ENCODE peak calls at places on chromosome 4, in six cellular contexts. One of them, this sample, is unnamed.

GRCh38 chr4:5971077-5971447 is 47.2 kb downstream of the C4orf50 start:
- DNase-seq in T follicular helper cell: no peak
- DNase-seq in GM18507: no peak
- DNase-seq in uterus: no peak
- DNase-seq in effector memory CD8-positive, alpha-beta T cell: no peak
- DNase-seq in ascending aorta: no peak
- DNase-seq in this sample: no peak

GRCh38 chr4:139887378-139887801 is 221.8 kb downstream of the MGST2 start:
- DNase-seq in T follicular helper cell: no peak
- DNase-seq in GM18507: no peak
- DNase-seq in uterus: no peak
- DNase-seq in effector memory CD8-positive, alpha-beta T cell: no peak
- DNase-seq in ascending aorta: no peak
- DNase-seq in this sample: no peak

GRCh38 chr4:166174717-166175510 is 301.9 kb downstream of the TLL1 start:
- DNase-seq in T follicular helper cell: no peak
- DNase-seq in GM18507: no peak
- DNase-seq in uterus: no peak
- DNase-seq in effector memory CD8-positive, alpha-beta T cell: no peak
- DNase-seq in ascending aorta: no peak
- DNase-seq in this sample: no peak

GRCh38 chr4:23374280-23374679 is 515.6 kb downstream of the PPARGC1A start:
- DNase-seq in T follicular helper cell: no peak
- DNase-seq in GM18507: no peak
- DNase-seq in uterus: no peak
- DNase-seq in effector memory CD8-positive, alpha-beta T cell: no peak
- DNase-seq in ascending aorta: no peak
- DNase-seq in this sample: no peak

GRCh38 chr4:102562995-102563394 is 61.8 kb downstream of the NFKB1 start:
- DNase-seq in T follicular helper cell: no peak
- DNase-seq in GM18507: no peak
- DNase-seq in uterus: no peak
- DNase-seq in effector memory CD8-positive, alpha-beta T cell: no peak
- DNase-seq in ascending aorta: no peak
- DNase-seq in this sample: no peak

GRCh38 chr4:103008875-103009729 is 10.4 kb downstream of the SLC9B1 start:
- DNase-seq in T follicular helper cell: no peak
- DNase-seq in GM18507: peak; percentile 37
- DNase-seq in uterus: no peak
- DNase-seq in effector memory CD8-positive, alpha-beta T cell: peak; percentile 24
- DNase-seq in ascending aorta: no peak
- DNase-seq in this sample: no peak

GRCh38 chr4:7252510-7253340 is 60.4 kb downstream of the SORCS2 start:
- DNase-seq in T follicular helper cell: no peak
- DNase-seq in GM18507: no peak
- DNase-seq in uterus: no peak
- DNase-seq in effector memory CD8-positive, alpha-beta T cell: no peak
- DNase-seq in ascending aorta: no peak
- DNase-seq in this sample: no peak

GRCh38 chr4:99886146-99886545 is 8.1 kb downstream of the LAMTOR3 start:
- DNase-seq in T follicular helper cell: no peak
- DNase-seq in GM18507: no peak
- DNase-seq in uterus: no peak
- DNase-seq in effector memory CD8-positive, alpha-beta T cell: no peak
- DNase-seq in ascending aorta: no peak
- DNase-seq in this sample: no peak

GRCh38 chr4:82293304-82293703 is 80.5 kb downstream of the HNRNPD start:
- DNase-seq in T follicular helper cell: no peak
- DNase-seq in GM18507: no peak
- DNase-seq in uterus: no peak
- DNase-seq in effector memory CD8-positive, alpha-beta T cell: no peak
- DNase-seq in ascending aorta: no peak
- DNase-seq in this sample: no peak

GRCh38 chr4:14100349-14100748 is 472.8 kb upstream of the BOD1L1 start:
- DNase-seq in T follicular helper cell: no peak
- DNase-seq in GM18507: no peak
- DNase-seq in uterus: no peak
- DNase-seq in effector memory CD8-positive, alpha-beta T cell: no peak
- DNase-seq in ascending aorta: no peak
- DNase-seq in this sample: no peak

GRCh38 chr4:154314248-154314647 is 177.4 kb downstream of the DCHS2 start:
- DNase-seq in T follicular helper cell: no peak
- DNase-seq in GM18507: no peak
- DNase-seq in uterus: no peak
- DNase-seq in effector memory CD8-positive, alpha-beta T cell: no peak
- DNase-seq in ascending aorta: no peak
- DNase-seq in this sample: no peak

GRCh38 chr4:26307027-26307426 is 13.8 kb upstream of the RBPJ start:
- DNase-seq in T follicular helper cell: no peak
- DNase-seq in GM18507: no peak
- DNase-seq in uterus: no peak
- DNase-seq in effector memory CD8-positive, alpha-beta T cell: no peak
- DNase-seq in ascending aorta: no peak
- DNase-seq in this sample: no peak

GRCh38 chr4:168453146-168453545 is 27.1 kb downstream of the DDX60L start:
- DNase-seq in T follicular helper cell: no peak
- DNase-seq in GM18507: no peak
- DNase-seq in uterus: no peak
- DNase-seq in effector memory CD8-positive, alpha-beta T cell: no peak
- DNase-seq in ascending aorta: no peak
- DNase-seq in this sample: no peak

GRCh38 chr4:118962540-118962939 is 73.9 kb downstream of the SYNPO2 start:
- DNase-seq in T follicular helper cell: no peak
- DNase-seq in GM18507: no peak
- DNase-seq in uterus: no peak
- DNase-seq in effector memory CD8-positive, alpha-beta T cell: no peak
- DNase-seq in ascending aorta: no peak
- DNase-seq in this sample: no peak

GRCh38 chr4:121712783-121713182 is 16.0 kb upstream of the ANXA5 start:
- DNase-seq in T follicular helper cell: no peak
- DNase-seq in GM18507: no peak
- DNase-seq in uterus: no peak
- DNase-seq in effector memory CD8-positive, alpha-beta T cell: no peak
- DNase-seq in ascending aorta: no peak
- DNase-seq in this sample: no peak

GRCh38 chr4:72318771-72319170 is 250.2 kb downstream of the ADAMTS3 start:
- DNase-seq in T follicular helper cell: no peak
- DNase-seq in GM18507: no peak
- DNase-seq in uterus: no peak
- DNase-seq in effector memory CD8-positive, alpha-beta T cell: no peak
- DNase-seq in ascending aorta: no peak
- DNase-seq in this sample: no peak

GRCh38 chr4:90979551-90979950 is 852.4 kb downstream of the CCSER1 start:
- DNase-seq in T follicular helper cell: no peak
- DNase-seq in GM18507: no peak
- DNase-seq in uterus: no peak
- DNase-seq in effector memory CD8-positive, alpha-beta T cell: no peak
- DNase-seq in ascending aorta: no peak
- DNase-seq in this sample: no peak

GRCh38 chr4:2076908-2077534 is 17.9 kb downstream of the NAT8L start:
- DNase-seq in T follicular helper cell: no peak
- DNase-seq in GM18507: no peak
- DNase-seq in uterus: no peak
- DNase-seq in effector memory CD8-positive, alpha-beta T cell: no peak
- DNase-seq in ascending aorta: no peak
- DNase-seq in this sample: peak; percentile 58

GRCh38 chr4:83171640-83172039 is 57.1 kb upstream of the PLAC8 start:
- DNase-seq in T follicular helper cell: no peak
- DNase-seq in GM18507: no peak
- DNase-seq in uterus: no peak
- DNase-seq in effector memory CD8-positive, alpha-beta T cell: no peak
- DNase-seq in ascending aorta: no peak
- DNase-seq in this sample: no peak

GRCh38 chr4:141721174-141721573 is 84.8 kb downstream of the IL15 start:
- DNase-seq in T follicular helper cell: no peak
- DNase-seq in GM18507: no peak
- DNase-seq in uterus: no peak
- DNase-seq in effector memory CD8-positive, alpha-beta T cell: no peak
- DNase-seq in ascending aorta: no peak
- DNase-seq in this sample: no peak

GRCh38 chr4:12118651-12119213 is 690.0 kb upstream of the HS3ST1 start:
- DNase-seq in T follicular helper cell: no peak
- DNase-seq in GM18507: no peak
- DNase-seq in uterus: no peak
- DNase-seq in effector memory CD8-positive, alpha-beta T cell: no peak
- DNase-seq in ascending aorta: no peak
- DNase-seq in this sample: no peak

GRCh38 chr4:100075486-100076270 is 114.6 kb downstream of the DDIT4L start:
- DNase-seq in T follicular helper cell: no peak
- DNase-seq in GM18507: no peak
- DNase-seq in uterus: no peak
- DNase-seq in effector memory CD8-positive, alpha-beta T cell: no peak
- DNase-seq in ascending aorta: no peak
- DNase-seq in this sample: no peak

GRCh38 chr4:74751247-74751646 is 43.1 kb downstream of the BTC start:
- DNase-seq in T follicular helper cell: no peak
- DNase-seq in GM18507: no peak
- DNase-seq in uterus: no peak
- DNase-seq in effector memory CD8-positive, alpha-beta T cell: no peak
- DNase-seq in ascending aorta: no peak
- DNase-seq in this sample: no peak

GRCh38 chr4:60129740-60130139 is 1070.4 kb upstream of the ADGRL3 start:
- DNase-seq in T follicular helper cell: no peak
- DNase-seq in GM18507: no peak
- DNase-seq in uterus: no peak
- DNase-seq in effector memory CD8-positive, alpha-beta T cell: no peak
- DNase-seq in ascending aorta: no peak
- DNase-seq in this sample: no peak

GRCh38 chr4:74032064-74032463 is 6.4 kb downstream of the CXCL3 start:
- DNase-seq in T follicular helper cell: no peak
- DNase-seq in GM18507: no peak
- DNase-seq in uterus: no peak
- DNase-seq in effector memory CD8-positive, alpha-beta T cell: no peak
- DNase-seq in ascending aorta: no peak
- DNase-seq in this sample: no peak

GRCh38 chr4:142396279-142396678 is 449.8 kb downstream of the INPP4B start:
- DNase-seq in T follicular helper cell: no peak
- DNase-seq in GM18507: no peak
- DNase-seq in uterus: no peak
- DNase-seq in effector memory CD8-positive, alpha-beta T cell: no peak
- DNase-seq in ascending aorta: no peak
- DNase-seq in this sample: no peak

GRCh38 chr4:176927664-176928063 is 134.9 kb upstream of the VEGFC start:
- DNase-seq in T follicular helper cell: no peak
- DNase-seq in GM18507: no peak
- DNase-seq in uterus: no peak
- DNase-seq in effector memory CD8-positive, alpha-beta T cell: no peak
- DNase-seq in ascending aorta: no peak
- DNase-seq in this sample: no peak

GRCh38 chr4:11565899-11566298 is 137.2 kb upstream of the HS3ST1 start:
- DNase-seq in T follicular helper cell: no peak
- DNase-seq in GM18507: no peak
- DNase-seq in uterus: no peak
- DNase-seq in effector memory CD8-positive, alpha-beta T cell: no peak
- DNase-seq in ascending aorta: no peak
- DNase-seq in this sample: no peak

GRCh38 chr4:36411338-36411737 is 129.9 kb downstream of the DTHD1 start:
- DNase-seq in T follicular helper cell: no peak
- DNase-seq in GM18507: no peak
- DNase-seq in uterus: no peak
- DNase-seq in effector memory CD8-positive, alpha-beta T cell: no peak
- DNase-seq in ascending aorta: no peak
- DNase-seq in this sample: no peak

GRCh38 chr4:174069848-174070330 is 213.6 kb downstream of the FBXO8 start:
- DNase-seq in T follicular helper cell: no peak
- DNase-seq in GM18507: no peak
- DNase-seq in uterus: no peak
- DNase-seq in effector memory CD8-positive, alpha-beta T cell: no peak
- DNase-seq in ascending aorta: no peak
- DNase-seq in this sample: no peak

GRCh38 chr4:163679189-163679588 is 184.7 kb downstream of the TMA16 start:
- DNase-seq in T follicular helper cell: no peak
- DNase-seq in GM18507: no peak
- DNase-seq in uterus: no peak
- DNase-seq in effector memory CD8-positive, alpha-beta T cell: no peak
- DNase-seq in ascending aorta: no peak
- DNase-seq in this sample: no peak

GRCh38 chr4:100517864-100518341 is at the start of gene EMCN:
- DNase-seq in T follicular helper cell: no peak
- DNase-seq in GM18507: no peak
- DNase-seq in uterus: no peak
- DNase-seq in effector memory CD8-positive, alpha-beta T cell: no peak
- DNase-seq in ascending aorta: no peak
- DNase-seq in this sample: no peak

GRCh38 chr4:160202802-160203201 is 1099.9 kb downstream of the RAPGEF2 start:
- DNase-seq in T follicular helper cell: no peak
- DNase-seq in GM18507: no peak
- DNase-seq in uterus: no peak
- DNase-seq in effector memory CD8-positive, alpha-beta T cell: no peak
- DNase-seq in ascending aorta: no peak
- DNase-seq in this sample: no peak

GRCh38 chr4:22334155-22334554 is 181.7 kb downstream of the ADGRA3 start:
- DNase-seq in T follicular helper cell: no peak
- DNase-seq in GM18507: no peak
- DNase-seq in uterus: no peak
- DNase-seq in effector memory CD8-positive, alpha-beta T cell: no peak
- DNase-seq in ascending aorta: no peak
- DNase-seq in this sample: no peak

GRCh38 chr4:13706130-13706529 is 78.6 kb upstream of the BOD1L1 start:
- DNase-seq in T follicular helper cell: no peak
- DNase-seq in GM18507: no peak
- DNase-seq in uterus: no peak
- DNase-seq in effector memory CD8-positive, alpha-beta T cell: no peak
- DNase-seq in ascending aorta: no peak
- DNase-seq in this sample: no peak

GRCh38 chr4:141763373-141763772 is 127.0 kb downstream of the IL15 start:
- DNase-seq in T follicular helper cell: no peak
- DNase-seq in GM18507: no peak
- DNase-seq in uterus: no peak
- DNase-seq in effector memory CD8-positive, alpha-beta T cell: no peak
- DNase-seq in ascending aorta: no peak
- DNase-seq in this sample: no peak

GRCh38 chr4:6768539-6768905 is 14.0 kb upstream of the KIAA0232 start:
- DNase-seq in T follicular helper cell: no peak
- DNase-seq in GM18507: no peak
- DNase-seq in uterus: no peak
- DNase-seq in effector memory CD8-positive, alpha-beta T cell: no peak
- DNase-seq in ascending aorta: peak; percentile 34
- DNase-seq in this sample: no peak

GRCh38 chr4:13944095-13944501 is 316.6 kb upstream of the BOD1L1 start:
- DNase-seq in T follicular helper cell: no peak
- DNase-seq in GM18507: no peak
- DNase-seq in uterus: no peak
- DNase-seq in effector memory CD8-positive, alpha-beta T cell: no peak
- DNase-seq in ascending aorta: no peak
- DNase-seq in this sample: no peak